ENCODE peak calls at places on chromosome 22, in five cellular contexts. One of them, this sample, is unnamed. For H3K4me1 and H3K36me3, the result is how much of the 10 kb centered on the place peaks cover.

GRCh38 chr22:42033263-42034181 is 34.9 kb downstream of the WBP2NL start:
- DNase-seq in SK-N-SH: no peak
- DNase-seq in K562: no peak
- DNase-seq in HepG2: peak
- DNase-seq in GM12878: no peak
- DNase-seq in this sample: no peak

GRCh38 chr22:24291538-24292201 is 21.0 kb downstream of the SPECC1L start:
- DNase-seq in SK-N-SH: no peak
- DNase-seq in HepG2: no peak
- DNase-seq in K562: no peak
- DNase-seq in GM12878: no peak
- DNase-seq in this sample: no peak

GRCh38 chr22:29605236-29605850 is 1.9 kb downstream of the NF2 start:
- DNase-seq in SK-N-SH: no peak
- DNase-seq in K562: no peak
- DNase-seq in HepG2: no peak
- DNase-seq in GM12878: no peak
- DNase-seq in this sample: no peak

GRCh38 chr22:32644252-32645100 is 157.0 kb upstream of the TIMP3 start:
- DNase-seq in SK-N-SH: no peak
- DNase-seq in GM12878: no peak
- DNase-seq in HepG2: peak
- DNase-seq in K562: no peak
- DNase-seq in this sample: no peak

GRCh38 chr22:49632199-49633009 is 195.3 kb downstream of the BRD1 start:
- DNase-seq in HepG2: peak
- DNase-seq in SK-N-SH: peak
- DNase-seq in GM12878: no peak
- DNase-seq in K562: no peak
- DNase-seq in this sample: peak

GRCh38 chr22:45738206-45738605 is 66.6 kb downstream of the ATXN10 start:
- DNase-seq in SK-N-SH: no peak
- DNase-seq in K562: no peak
- DNase-seq in GM12878: no peak
- DNase-seq in HepG2: no peak
- DNase-seq in this sample: no peak

GRCh38 chr22:43270314-43270908 is 72.8 kb downstream of the SCUBE1 start:
- DNase-seq in GM12878: no peak
- DNase-seq in HepG2: peak
- DNase-seq in K562: peak
- DNase-seq in SK-N-SH: no peak
- DNase-seq in this sample: no peak

GRCh38 chr22:24768537-24769374 is 5.8 kb downstream of the PIWIL3 start:
- DNase-seq in HepG2: peak
- DNase-seq in K562: peak
- DNase-seq in GM12878: no peak
- DNase-seq in SK-N-SH: peak
- DNase-seq in this sample: peak

GRCh38 chr22:28220626-28221363 is 301.7 kb upstream of the PITPNB start:
- DNase-seq in HepG2: no peak
- DNase-seq in SK-N-SH: no peak
- DNase-seq in GM12878: no peak
- DNase-seq in K562: no peak
- DNase-seq in this sample: no peak

GRCh38 chr22:46069518-46070214 is 80.7 kb upstream of the PPARA start:
- DNase-seq in SK-N-SH: peak
- DNase-seq in GM12878: no peak
- DNase-seq in K562: no peak
- DNase-seq in HepG2: no peak
- DNase-seq in this sample: peak

GRCh38 chr22:22787805-22788459 is 99.7 kb upstream of the IGLL5 start:
- DNase-seq in K562: peak
- DNase-seq in GM12878: no peak
- DNase-seq in HepG2: peak
- DNase-seq in SK-N-SH: peak
- DNase-seq in this sample: peak

GRCh38 chr22:22882033-22882717 is 5.4 kb upstream of the IGLL5 start:
- DNase-seq in K562: peak
- DNase-seq in SK-N-SH: no peak
- DNase-seq in GM12878: no peak
- DNase-seq in HepG2: no peak
- DNase-seq in this sample: no peak

GRCh38 chr22:47172771-47173534 is 410.5 kb downstream of the TBC1D22A start:
- DNase-seq in K562: no peak
- DNase-seq in SK-N-SH: no peak
- DNase-seq in GM12878: no peak
- DNase-seq in HepG2: no peak
- DNase-seq in this sample: no peak

DNA sequence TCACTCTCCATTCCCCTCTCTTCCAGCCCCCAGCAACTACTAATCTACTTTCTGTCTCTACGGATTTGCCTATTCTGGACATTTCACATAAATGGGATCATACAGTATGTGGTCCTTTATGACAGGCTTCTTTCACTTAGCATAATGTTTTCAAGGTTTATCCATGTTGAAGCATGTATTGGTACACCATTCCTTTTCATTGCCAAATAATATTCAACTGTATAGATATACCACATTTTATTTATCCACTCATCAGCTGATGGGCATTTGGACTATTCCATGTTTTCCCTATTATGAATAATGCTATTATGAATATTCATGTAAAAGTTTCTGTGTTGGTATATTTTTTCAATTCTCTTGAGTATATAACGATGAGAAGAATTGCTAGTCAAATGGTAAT is 54.5 kb downstream of the MRTFA start:
- DNase-seq in HepG2: no peak
- DNase-seq in K562: no peak
- DNase-seq in GM12878: no peak
- DNase-seq in SK-N-SH: no peak
- DNase-seq in this sample: no peak
- TF ChIP-seq ZBTB33 in HepG2: no peak
- TF ChIP-seq ZBTB33 in K562: no peak
- TF ChIP-seq ZBTB33 in GM12878: no peak
- TF ChIP-seq ZBTB33 in SK-N-SH: no peak
- TF ChIP-seq ZBTB33 in this sample: no peak

GRCh38 chr22:39434243-39434653 is 22.6 kb upstream of the MGAT3 start:
- DNase-seq in HepG2: no peak
- DNase-seq in GM12878: no peak
- DNase-seq in K562: no peak
- DNase-seq in SK-N-SH: no peak
- DNase-seq in this sample: no peak

GRCh38 chr22:39435616-39436015 is 21.2 kb upstream of the MGAT3 start:
- DNase-seq in GM12878: no peak
- DNase-seq in HepG2: no peak
- DNase-seq in SK-N-SH: no peak
- DNase-seq in K562: no peak
- DNase-seq in this sample: no peak

GRCh38 chr22:39432361-39432811 is 24.4 kb upstream of the MGAT3 start:
- DNase-seq in GM12878: no peak
- DNase-seq in SK-N-SH: no peak
- DNase-seq in K562: no peak
- DNase-seq in HepG2: no peak
- DNase-seq in this sample: no peak

GRCh38 chr22:39433476-39434242 is 23.2 kb upstream of the MGAT3 start:
- DNase-seq in HepG2: no peak
- DNase-seq in SK-N-SH: no peak
- DNase-seq in K562: no peak
- DNase-seq in GM12878: no peak
- DNase-seq in this sample: no peak

DNA sequence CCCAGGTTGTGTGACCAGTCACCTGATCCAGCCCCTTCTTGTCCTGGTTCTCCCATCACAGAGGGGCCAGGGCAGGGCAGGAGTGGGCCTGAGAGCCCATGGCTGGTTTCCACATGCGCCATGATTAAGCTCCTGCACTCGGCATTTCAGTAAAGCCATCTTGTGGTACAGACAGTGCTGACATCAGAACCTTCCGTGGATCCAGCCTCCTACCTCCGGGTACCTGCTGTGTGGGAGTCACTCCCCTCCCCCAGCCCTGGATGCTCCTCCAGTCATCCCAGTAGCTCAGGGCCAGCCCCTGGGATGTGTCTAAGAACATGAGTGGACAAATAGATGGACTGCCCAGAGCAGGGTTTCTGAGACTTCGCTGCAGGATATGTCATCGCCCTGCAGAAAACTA is 22.1 kb upstream of the MGAT3 start:
- DNase-seq in HepG2: no peak
- DNase-seq in SK-N-SH: no peak
- DNase-seq in GM12878: no peak
- DNase-seq in K562: no peak
- DNase-seq in this sample: no peak
- H3K4me1 ChIP-seq in HepG2: under half
- H3K4me1 ChIP-seq in SK-N-SH: under half
- H3K4me1 ChIP-seq in GM12878: under half
- H3K4me1 ChIP-seq in K562: under half
- H3K4me1 ChIP-seq in this sample: under half

GRCh38 chr22:19516378-19517170 is 7.6 kb downstream of the CLDN5 start:
- DNase-seq in GM12878: no peak
- DNase-seq in HepG2: no peak
- DNase-seq in K562: no peak
- DNase-seq in SK-N-SH: no peak
- DNase-seq in this sample: no peak

GRCh38 chr22:19514831-19515565 is 9.2 kb downstream of the CLDN5 start:
- DNase-seq in GM12878: no peak
- DNase-seq in SK-N-SH: no peak
- DNase-seq in HepG2: no peak
- DNase-seq in K562: no peak
- DNase-seq in this sample: no peak

GRCh38 chr22:19515654-19516377 is 8.4 kb downstream of the CLDN5 start:
- DNase-seq in K562: no peak
- DNase-seq in GM12878: no peak
- DNase-seq in HepG2: no peak
- DNase-seq in SK-N-SH: no peak
- DNase-seq in this sample: no peak

GRCh38 chr22:19510919-19511341 is 13.3 kb downstream of the CLDN5 start:
- DNase-seq in SK-N-SH: no peak
- DNase-seq in GM12878: no peak
- DNase-seq in HepG2: no peak
- DNase-seq in K562: no peak
- DNase-seq in this sample: no peak

GRCh38 chr22:19513823-19514222 is 10.4 kb downstream of the CLDN5 start:
- DNase-seq in GM12878: no peak
- DNase-seq in HepG2: no peak
- DNase-seq in SK-N-SH: no peak
- DNase-seq in K562: no peak
- DNase-seq in this sample: no peak
- H3K36me3 ChIP-seq in GM12878: under half
- H3K36me3 ChIP-seq in HepG2: under half
- H3K36me3 ChIP-seq in SK-N-SH: under half
- H3K36me3 ChIP-seq in K562: half or more
- H3K36me3 ChIP-seq in this sample: under half

DNA sequence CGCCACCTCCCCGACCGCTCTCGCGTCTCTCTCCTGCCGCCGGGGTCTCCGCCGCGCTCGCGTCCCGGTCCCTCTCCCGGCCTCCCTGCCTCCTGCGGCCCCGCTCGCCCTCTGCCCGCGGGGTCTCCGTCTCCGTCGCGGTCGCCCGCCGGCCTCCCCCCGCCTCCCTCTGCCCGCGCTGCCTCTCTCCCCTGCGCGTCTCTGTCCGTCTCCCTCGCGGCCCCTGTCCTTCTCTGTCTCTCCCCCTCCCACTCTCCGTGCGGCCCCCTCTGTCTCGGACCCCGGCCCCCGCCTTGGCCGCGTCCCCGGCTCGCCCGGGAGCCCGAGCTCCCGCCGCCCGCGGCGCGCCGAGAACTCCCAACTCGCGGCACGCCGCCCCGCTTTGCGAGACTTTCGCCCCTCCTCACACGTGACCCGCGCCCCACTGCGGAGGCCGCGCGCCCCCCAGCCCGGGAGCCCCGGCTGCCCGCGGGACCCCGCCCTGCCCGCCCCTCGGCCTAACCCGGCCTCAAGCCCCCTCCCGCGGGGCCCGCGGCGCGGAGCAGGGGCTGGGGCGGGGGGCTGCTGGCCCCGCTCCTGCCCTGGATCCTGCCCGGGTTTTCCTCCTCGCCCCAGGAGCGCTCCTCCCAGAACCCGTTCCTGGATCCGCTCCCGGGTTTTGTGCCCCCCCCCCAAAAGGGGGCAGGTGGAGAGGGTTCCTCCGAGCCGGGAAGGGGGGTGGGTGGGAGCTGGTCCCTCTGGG is 702 bp upstream of the KCNJ4 start:
- DNase-seq in HepG2: no peak
- DNase-seq in SK-N-SH: peak
- DNase-seq in GM12878: no peak
- DNase-seq in K562: peak
- DNase-seq in this sample: no peak
- TF ChIP-seq ZBTB33 in HepG2: no peak
- TF ChIP-seq ZBTB33 in SK-N-SH: no peak
- TF ChIP-seq ZBTB33 in GM12878: no peak
- TF ChIP-seq ZBTB33 in K562: no peak
- TF ChIP-seq ZBTB33 in this sample: no peak

GRCh38 chr22:38921126-38921525 is 36.3 kb upstream of the APOBEC3A start:
- DNase-seq in SK-N-SH: no peak
- DNase-seq in GM12878: no peak
- DNase-seq in K562: no peak
- DNase-seq in HepG2: no peak
- DNase-seq in this sample: peak
- H3K4me1 ChIP-seq in SK-N-SH: under half
- H3K4me1 ChIP-seq in GM12878: under half
- H3K4me1 ChIP-seq in K562: under half
- H3K4me1 ChIP-seq in HepG2: half or more
- H3K4me1 ChIP-seq in this sample: half or more

GRCh38 chr22:38490915-38491314 is 15.2 kb downstream of the DDX17 start:
- DNase-seq in HepG2: peak
- DNase-seq in SK-N-SH: no peak
- DNase-seq in GM12878: no peak
- DNase-seq in K562: no peak
- DNase-seq in this sample: no peak

GRCh38 chr22:38487946-38488345 is 18.2 kb downstream of the DDX17 start:
- DNase-seq in K562: no peak
- DNase-seq in SK-N-SH: no peak
- DNase-seq in HepG2: no peak
- DNase-seq in GM12878: no peak
- DNase-seq in this sample: no peak

GRCh38 chr22:38489561-38490133 is 16.5 kb downstream of the DDX17 start:
- DNase-seq in SK-N-SH: no peak
- DNase-seq in GM12878: no peak
- DNase-seq in HepG2: no peak
- DNase-seq in K562: no peak
- DNase-seq in this sample: no peak

GRCh38 chr22:38490475-38490874 is 15.6 kb downstream of the DDX17 start:
- DNase-seq in SK-N-SH: no peak
- DNase-seq in HepG2: no peak
- DNase-seq in GM12878: no peak
- DNase-seq in K562: no peak
- DNase-seq in this sample: no peak

DNA sequence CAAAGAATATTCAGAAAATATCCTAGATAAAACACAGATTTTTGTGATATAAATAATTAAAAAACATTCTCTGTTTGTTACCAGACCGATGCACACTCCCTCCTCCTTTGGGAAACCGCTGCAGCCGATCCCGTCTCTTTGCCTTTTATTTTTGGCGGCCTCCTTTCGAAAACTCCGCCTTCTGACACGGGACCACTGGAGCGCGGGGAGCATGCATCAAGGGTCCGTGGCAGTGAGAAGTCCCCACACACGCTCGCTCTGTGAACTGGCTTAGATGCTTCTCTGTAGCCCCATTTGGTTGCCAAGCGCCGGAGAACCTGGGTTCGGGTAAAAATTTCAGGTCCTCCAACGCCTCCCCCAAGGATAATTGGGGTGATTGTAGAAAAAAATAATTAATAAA is 17.0 kb downstream of the DDX17 start:
- DNase-seq in SK-N-SH: no peak
- DNase-seq in GM12878: no peak
- DNase-seq in K562: no peak
- DNase-seq in HepG2: no peak
- DNase-seq in this sample: no peak
- H3K36me3 ChIP-seq in SK-N-SH: half or more
- H3K36me3 ChIP-seq in GM12878: half or more
- H3K36me3 ChIP-seq in K562: half or more
- H3K36me3 ChIP-seq in HepG2: under half
- H3K36me3 ChIP-seq in this sample: half or more

This sample was measured in HCT116.